ENCODE peak calls at places on chromosome 12, in five cellular contexts. C is stomach, L is astrocyte, Q is lower lobe of right lung, Y is left ventricle myocardium inferior. A is an unnamed sample.

GRCh38 chr12:116609715-116610114 is 50.5 kb downstream of the MAP1LC3B2 start:
- DNase-seq in Y (no peak), C (no peak), Q (no peak), L (no peak), A (peak)

GRCh38 chr12:131089526-131090253 is 136.0 kb downstream of the ADGRD1 start:
- DNase-seq in L (no peak), Y (no peak), C (no peak), Q (peak), A (no peak)

GRCh38 chr12:115960-116915 is 49.7 kb downstream of the IQSEC3 start:
- DNase-seq in Y (no peak), C (no peak), L (no peak), Q (peak), A (no peak)

GRCh38 chr12:110689002-110689600 is at the start of gene HVCN1:
- DNase-seq in Q (peak), L (no peak), C (peak), Y (peak), A (peak)

GRCh38 chr12:88805286-88805685 is 225.0 kb upstream of the KITLG start:
- DNase-seq in Y (no peak), Q (no peak), C (no peak), L (no peak), A (no peak)

GRCh38 chr12:50185975-50186663 is 18.9 kb upstream of the CERS5 start:
- DNase-seq in Q (no peak), Y (no peak), C (no peak), L (peak), A (no peak)

GRCh38 chr12:70885952-70886351 is 34.6 kb downstream of the PTPRR start:
- DNase-seq in L (no peak), Q (no peak), Y (no peak), C (no peak), A (no peak)

GRCh38 chr12:132268674-132269073 is 60.7 kb downstream of the GALNT9 start:
- DNase-seq in Q (no peak), C (no peak), L (no peak), Y (no peak), A (no peak)

GRCh38 chr12:120668091-120668796 is 18.7 kb upstream of the MLEC start:
- DNase-seq in Y (no peak), Q (peak), C (no peak), L (no peak), A (no peak)

GRCh38 chr12:118536306-118536900 is 160.0 kb downstream of the SUDS3 start:
- DNase-seq in Y (no peak), L (no peak), Q (no peak), C (no peak), A (no peak)

GRCh38 chr12:10362325-10362724 is 27.5 kb downstream of the KLRK1 start:
- DNase-seq in L (no peak), Y (no peak), C (no peak), Q (no peak), A (no peak)

GRCh38 chr12:42958271-42958674 is 368.7 kb upstream of the PRICKLE1 start:
- DNase-seq in C (no peak), Q (no peak), L (peak), Y (no peak), A (no peak)

GRCh38 chr12:112977641-112978040 is 678 bp upstream of the OAS2 start:
- DNase-seq in C (no peak), Q (no peak), L (no peak), Y (peak), A (peak)

GRCh38 chr12:26841085-26841484 is 8.1 kb upstream of the ITPR2 start:
- DNase-seq in C (no peak), Q (no peak), Y (no peak), L (no peak), A (no peak)

GRCh38 chr12:12008931-12009611 is 61.7 kb upstream of the BCL2L14 start:
- DNase-seq in Y (no peak), L (peak), Q (no peak), C (no peak), A (peak)

GRCh38 chr12:95318071-95318545 is 100.5 kb downstream of the VEZT start:
- DNase-seq in L (peak), Q (no peak), Y (no peak), C (no peak), A (no peak)

GRCh38 chr12:95017482-95017881 is 14.0 kb upstream of the NDUFA12 start:
- DNase-seq in C (no peak), Q (no peak), Y (no peak), L (no peak), A (peak)

GRCh38 chr12:83850531-83850930 is 1062.1 kb downstream of the SLC6A15 start:
- DNase-seq in L (no peak), C (no peak), Q (no peak), Y (no peak), A (no peak)

GRCh38 chr12:93743999-93744689 is 67.0 kb downstream of the CRADD start:
- DNase-seq in Y (no peak), L (no peak), Q (no peak), C (no peak), A (no peak)

GRCh38 chr12:92493816-92494215 is 209.0 kb upstream of the PLEKHG7 start:
- DNase-seq in Y (no peak), L (peak), C (no peak), Q (no peak), A (peak)

GRCh38 chr12:100963381-100963780 is 168.8 kb downstream of the ANO4 start:
- DNase-seq in C (no peak), L (no peak), Y (no peak), Q (no peak), A (no peak)

GRCh38 chr12:43294881-43295280 is 257.1 kb downstream of the ADAMTS20 start:
- DNase-seq in C (no peak), Q (no peak), L (peak), Y (no peak), A (no peak)

GRCh38 chr12:111270128-111270651 is 98.7 kb downstream of the PHETA1 start:
- DNase-seq in Y (no peak), Q (no peak), C (no peak), L (no peak), A (no peak)

GRCh38 chr12:47891356-47891755 is 13.4 kb downstream of the VDR start:
- DNase-seq in L (no peak), C (no peak), Y (no peak), Q (no peak), A (no peak)

GRCh38 chr12:51744957-51745356 is 103.6 kb downstream of the FIGNL2 start:
- DNase-seq in Q (no peak), Y (no peak), C (no peak), L (no peak), A (no peak)

GRCh38 chr12:39364196-39364595 is 78.7 kb downstream of the KIF21A start:
- DNase-seq in L (no peak), C (no peak), Q (no peak), Y (no peak), A (no peak)

GRCh38 chr12:130214686-130215370 is 52.6 kb downstream of the FZD10 start:
- DNase-seq in C (no peak), Y (no peak), Q (no peak), L (no peak), A (no peak)

GRCh38 chr12:2689879-2690278 is 104.9 kb upstream of the FKBP4 start:
- DNase-seq in L (no peak), Y (no peak), C (no peak), Q (no peak), A (no peak)

GRCh38 chr12:636632-637031 is 26.6 kb downstream of the NINJ2 start:
- DNase-seq in L (no peak), Y (no peak), C (no peak), Q (no peak), A (peak)

GRCh38 chr12:6373022-6373787 is 2.2 kb downstream of the SCNN1A start:
- DNase-seq in C (peak), Q (peak), L (no peak), Y (no peak), A (no peak)
- TF ChIP-seq CTCF in C (no peak), Q (no peak), L (no peak), Y (no peak), A (no peak)

DNA sequence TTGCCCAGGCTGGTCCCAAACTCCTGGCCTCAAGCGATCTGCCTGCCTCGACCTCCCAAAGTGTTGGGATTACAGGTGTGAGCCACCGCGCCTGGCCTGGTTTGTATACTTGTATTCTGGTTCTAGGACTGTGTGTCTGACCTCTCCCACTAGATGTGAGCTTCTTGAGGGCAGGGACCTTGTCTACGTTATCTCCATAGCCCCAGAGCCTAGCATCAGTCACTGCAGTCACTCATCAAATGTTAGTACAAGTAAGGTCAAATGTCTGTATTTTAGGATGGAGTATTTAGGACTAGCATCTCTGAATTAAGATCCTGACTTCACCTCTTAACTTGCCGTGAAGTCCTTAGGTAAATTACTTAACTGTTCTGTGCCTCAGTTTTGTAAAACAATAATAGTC is 2.9 kb downstream of the RILPL2 start:
- DNase-seq in C (no peak), L (no peak), Q (no peak), Y (no peak), A (no peak)
- H3K4me3 ChIP-seq in C (peak), L (no peak), Q (peak), Y (peak), A (peak)

DNA sequence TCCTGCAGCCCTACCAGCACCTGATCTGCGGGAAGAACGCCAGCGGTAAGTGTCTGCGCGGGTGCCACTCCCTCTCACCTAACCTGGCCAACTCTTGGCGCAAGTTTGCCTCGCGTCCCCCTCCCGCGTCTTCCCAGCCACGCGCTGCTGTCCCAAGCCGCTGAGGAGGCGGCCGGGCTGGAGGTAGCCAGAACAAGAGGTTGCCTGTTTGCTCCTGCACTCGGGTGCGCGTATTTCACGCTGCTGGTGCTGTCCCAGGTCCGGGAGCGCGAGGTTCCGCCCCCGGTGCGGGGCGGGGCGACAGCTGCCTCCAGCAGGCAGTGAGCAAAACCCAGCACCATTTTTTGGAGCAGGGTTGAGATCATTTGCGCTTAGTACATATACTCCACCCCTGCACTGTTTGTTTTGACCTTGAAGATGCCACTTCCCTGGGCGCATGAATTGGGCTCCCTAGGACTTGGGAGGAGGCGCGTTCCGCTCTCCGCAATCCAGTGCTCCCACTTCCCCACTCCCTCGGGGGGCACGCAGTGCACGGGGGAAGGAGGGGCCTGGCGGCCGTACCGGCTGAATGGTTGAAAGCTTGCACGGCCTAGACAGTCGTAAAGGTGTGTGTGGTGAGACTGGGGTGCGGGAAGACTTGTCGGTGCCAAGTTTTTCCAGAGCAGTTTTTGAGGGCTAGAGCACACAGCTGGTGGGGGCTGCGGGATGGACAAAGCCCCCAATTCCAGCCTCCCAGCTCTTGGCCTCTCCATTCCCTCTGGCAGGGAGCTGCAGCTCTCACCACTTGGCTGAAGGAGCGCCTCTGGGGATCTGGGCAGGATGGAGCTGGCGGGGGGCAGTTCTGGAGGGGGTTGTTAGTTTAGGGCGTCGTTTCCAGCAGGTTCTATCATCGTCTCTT is 226.9 kb upstream of the CRY1 start:
- DNase-seq in Y (peak), L (peak), C (no peak), Q (peak), A (no peak)
- TF ChIP-seq CTCF in Y (no peak), L (no peak), C (no peak), Q (no peak), A (no peak)

DNA sequence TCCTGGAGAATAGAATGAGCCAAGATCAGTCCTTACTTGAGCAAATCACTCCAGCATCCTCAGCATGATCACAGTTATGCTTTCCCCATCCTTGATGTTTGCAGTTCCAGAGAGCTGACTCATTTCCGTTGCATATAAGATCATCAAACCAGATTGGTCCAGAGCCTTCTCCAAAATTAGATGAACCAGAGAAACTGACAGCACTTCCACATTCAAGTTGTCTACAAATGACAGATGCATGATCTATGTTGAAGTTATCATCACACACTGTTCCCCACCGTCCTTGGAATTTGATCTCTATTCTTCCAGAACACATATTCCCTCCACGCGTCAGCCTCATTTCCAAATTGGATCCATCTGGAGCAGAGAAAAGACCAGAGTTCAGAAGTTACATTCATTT is 4.7 kb downstream of the CD163 start:
- DNase-seq in C (no peak), L (peak), Y (no peak), Q (no peak), A (no peak)
- H3K4me3 ChIP-seq in C (no peak), L (no peak), Y (peak), Q (peak), A (no peak)

GRCh38 chr12:69105101-69105613 is 134.2 kb upstream of the CPSF6 start:
- DNase-seq in L (no peak), Y (no peak), Q (no peak), C (no peak), A (no peak)

GRCh38 chr12:69112616-69113015 is 126.8 kb upstream of the CPSF6 start:
- DNase-seq in C (no peak), Q (no peak), L (no peak), Y (no peak), A (no peak)

GRCh38 chr12:69107541-69107940 is 131.8 kb upstream of the CPSF6 start:
- DNase-seq in Q (no peak), C (no peak), L (no peak), Y (no peak), A (no peak)

GRCh38 chr12:69106482-69107118 is 132.8 kb upstream of the CPSF6 start:
- DNase-seq in Q (no peak), L (no peak), Y (no peak), C (no peak), A (no peak)

DNA sequence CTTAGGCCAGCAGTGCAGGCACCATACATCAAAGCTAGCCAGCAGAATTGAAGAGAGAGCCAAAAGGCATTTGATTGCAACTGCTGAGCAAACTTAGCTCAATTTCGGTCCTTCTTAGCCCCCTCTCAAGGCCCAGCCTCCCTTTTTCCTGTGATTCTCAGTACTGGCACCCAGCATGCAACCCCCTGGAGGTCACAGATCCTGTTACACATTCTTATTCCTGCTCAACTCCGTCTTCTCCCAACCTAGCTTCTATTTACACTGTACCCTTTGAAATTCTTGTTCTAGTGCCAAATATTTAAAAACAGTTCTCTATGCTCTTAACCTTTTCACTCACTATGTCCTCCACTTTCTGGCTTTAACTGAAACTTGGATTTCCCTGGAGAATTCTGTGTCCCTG is 131.3 kb upstream of the CPSF6 start:
- DNase-seq in Y (no peak), C (no peak), Q (no peak), L (peak), A (no peak)
- TF ChIP-seq CTCF in Y (no peak), C (no peak), Q (no peak), L (no peak), A (no peak)

GRCh38 chr12:6752931-6753771 is at the start of gene MLF2:
- DNase-seq in C (peak), Q (peak), L (peak), Y (peak), A (peak)
- H3K4me3 ChIP-seq in C (peak), Q (peak), L (peak), Y (peak), A (peak)

GRCh38 chr12:77590306-77590705 is 240.4 kb upstream of the NAV3 start:
- DNase-seq in C (no peak), L (no peak), Q (no peak), Y (no peak), A (no peak)

GRCh38 chr12:77594386-77594785 is 236.3 kb upstream of the NAV3 start:
- DNase-seq in C (no peak), L (no peak), Q (no peak), Y (no peak), A (no peak)

DNA sequence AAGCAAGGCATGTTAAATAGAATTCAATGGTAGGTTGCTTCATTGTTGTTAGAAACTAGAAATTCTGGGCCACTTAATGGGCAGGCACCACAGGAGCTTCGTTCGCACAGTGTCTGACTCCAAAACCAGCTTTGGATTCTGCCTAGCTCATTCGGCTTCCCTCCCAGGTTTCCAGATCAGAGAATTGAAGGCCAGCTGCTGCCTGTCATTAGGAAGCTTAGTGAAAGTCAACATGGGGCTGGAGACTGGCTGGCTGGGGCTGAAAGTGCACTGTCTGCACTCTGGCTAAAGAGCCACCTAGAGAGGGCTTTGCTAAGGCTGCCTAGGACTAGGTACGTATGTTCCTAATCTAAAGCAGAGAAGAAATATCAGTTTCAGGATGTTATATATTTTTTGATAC is 238.7 kb upstream of the NAV3 start:
- DNase-seq in L (no peak), Q (no peak), C (no peak), Y (no peak), A (no peak)
- TF ChIP-seq CTCF in L (no peak), Q (no peak), C (no peak), Y (no peak), A (no peak)

GRCh38 chr12:24562761-24563392 is 386.0 kb downstream of the BCAT1 start:
- DNase-seq in L (peak), Q (peak), C (no peak), Y (peak), A (no peak)
- H3K4me3 ChIP-seq in L (peak), Q (peak), C (peak), Y (peak), A (no peak)